ENCODE peak calls at places on chromosomes 1 and 21, in ten cellular contexts. I is stimulated activated naive CD4-positive, alpha-beta T cell treated with Interleukin-2 at 50 U/mL for 16 hours; Z is DMS53; V is GM13977; L is endothelial cell; H is posterior vena cava; D is GM04504; T is naive thymus-derived CD4-positive, alpha-beta T cell; A is germinal center; X is AG09309. M is an unnamed sample.

GRCh38 chr1:218171302-218171893 is 113.7 kb upstream of the RRP15 start:
- DNase-seq in L (no peak), D (peak; percentile 21), H (no peak), Z (peak; percentile 77), T (no peak), I (no peak), V (peak; percentile 15), X (peak; percentile 7), A (peak; percentile 8), M (peak; percentile 24)

GRCh38 chr1:44283524-44284173 is 70.4 kb downstream of the DMAP1 start:
- DNase-seq in V (no peak), A (no peak), L (no peak), I (no peak), T (no peak), Z (peak; percentile 99), H (no peak), X (no peak), D (no peak), M (no peak)

GRCh38 chr1:43836267-43836951 is 97.2 kb upstream of the ARTN start:
- DNase-seq in X (no peak), I (peak; percentile 24), T (peak; percentile 80), D (no peak), L (no peak), Z (peak; percentile 94), H (no peak), A (peak; percentile 72), V (peak; percentile 49), M (peak; percentile 78)

GRCh38 chr1:193581338-193581737 is 394.9 kb upstream of the B3GALT2 start:
- DNase-seq in A (no peak), T (no peak), I (no peak), X (no peak), Z (no peak), H (no peak), V (no peak), D (no peak), L (no peak), M (no peak)

GRCh38 chr21:43938751-43939442 is 73.2 kb upstream of the TRAPPC10 start:
- DNase-seq in I (peak; percentile 86), D (no peak), L (peak; percentile 91), V (peak; percentile 92), X (no peak), A (peak; percentile 93), H (peak; percentile 92), Z (peak; percentile 89), T (peak; percentile 90), M (peak; percentile 89)

GRCh38 chr21:32867587-32867986 is 96.0 kb upstream of the PAXBP1 start:
- DNase-seq in D (no peak), V (no peak), H (no peak), Z (no peak), L (no peak), A (no peak), T (no peak), X (no peak), I (no peak), M (no peak)

GRCh38 chr1:230948301-230948700 is 30.4 kb downstream of the TTC13 start:
- DNase-seq in H (no peak), V (no peak), I (no peak), X (no peak), L (no peak), Z (no peak), T (no peak), A (no peak), D (no peak), M (no peak)

GRCh38 chr1:57325117-57325516 is 98.7 kb downstream of the DAB1 start:
- DNase-seq in A (no peak), T (no peak), V (no peak), I (no peak), X (no peak), H (no peak), D (no peak), Z (no peak), L (no peak), M (no peak)

GRCh38 chr21:31634993-31635392 is 24.5 kb upstream of the SOD1 start:
- DNase-seq in L (no peak), A (no peak), T (no peak), D (no peak), I (no peak), Z (no peak), H (peak; percentile 2), V (no peak), X (no peak), M (no peak)

GRCh38 chr1:201419737-201420607 is 1.6 kb downstream of the TNNI1 start:
- DNase-seq in I (no peak), V (no peak), A (no peak), T (no peak), D (no peak), H (peak; percentile 34), X (no peak), L (no peak), Z (no peak), M (no peak)

GRCh38 chr1:110508038-110508437 is 10.9 kb downstream of the KCNA10 start:
- DNase-seq in I (no peak), V (peak; percentile 50), L (peak; percentile 18), T (no peak), X (no peak), Z (no peak), A (no peak), D (no peak), H (no peak), M (no peak)

GRCh38 chr21:46001821-46002681 is 20.5 kb downstream of the COL6A1 start:
- DNase-seq in H (peak; percentile 78), T (no peak), Z (no peak), X (no peak), A (no peak), V (no peak), I (no peak), D (no peak), L (no peak), M (no peak)

GRCh38 chr1:89262643-89263042 is 10.0 kb downstream of the GBP5 start:
- DNase-seq in H (no peak), Z (peak; percentile 25), D (peak; percentile 65), T (no peak), X (peak; percentile 14), V (no peak), L (no peak), I (no peak), A (no peak), M (no peak)

GRCh38 chr1:150472606-150473200 is 14.5 kb upstream of the TARS2 start:
- DNase-seq in A (no peak), L (no peak), V (no peak), I (no peak), T (no peak), X (no peak), H (no peak), Z (no peak), D (no peak), M (no peak)

GRCh38 chr1:204605791-204606190 is 79.7 kb downstream of the LRRN2 start:
- DNase-seq in A (no peak), H (peak; percentile 60), T (no peak), X (no peak), D (no peak), L (no peak), V (no peak), Z (no peak), I (no peak), M (no peak)

GRCh38 chr1:36448530-36449051 is 1.7 kb downstream of the OSCP1 start:
- DNase-seq in I (no peak), H (no peak), Z (peak; percentile 13), T (no peak), A (no peak), V (no peak), D (no peak), X (no peak), L (no peak), M (no peak)

GRCh38 chr1:51840743-51841461 is 37.6 kb downstream of the NRDC start:
- DNase-seq in T (no peak), D (no peak), V (no peak), I (no peak), Z (no peak), A (no peak), X (no peak), L (no peak), H (no peak), M (no peak)

GRCh38 chr1:31238986-31239613 is 587 bp downstream of the NKAIN1 start:
- DNase-seq in T (no peak), X (no peak), I (no peak), L (peak; percentile 22), H (no peak), D (no peak), V (peak; percentile 46), A (peak; percentile 15), Z (peak; percentile 64), M (no peak)

GRCh38 chr1:243247901-243248300 is 7.2 kb downstream of the CEP170 start:
- DNase-seq in L (no peak), A (no peak), Z (no peak), V (no peak), I (no peak), T (no peak), H (no peak), D (no peak), X (no peak), M (no peak)

M was measured in B cell.